ENCODE peak calls at places on chromosomes 1 and 21, in eight cellular contexts. T is WERI-Rb-1, O is MM.1S, E is upper lobe of right lung, F is A549, H is PC-3, R is cardiac muscle cell, N is GM23248. X is an unnamed sample.

GRCh38 chr21:36188081-36188681 is 31.6 kb downstream of the DOP1B start:
- DNase-seq in O (no peak), E (peak), N (no peak), R (no peak), H (peak), T (no peak), F (no peak), X (no peak)

GRCh38 chr1:82269466-82269865 is 468.7 kb downstream of the ADGRL2 start:
- DNase-seq in H (peak), T (no peak), E (no peak), O (no peak), R (peak), F (no peak), N (peak), X (no peak)

GRCh38 chr1:51264470-51264869 is 28.4 kb downstream of the RNF11 start:
- DNase-seq in H (peak), F (no peak), O (no peak), E (no peak), T (no peak), R (peak), N (peak), X (no peak)

GRCh38 chr1:20708057-20708456 is 9.8 kb downstream of the KIF17 start:
- DNase-seq in T (no peak), H (no peak), R (no peak), E (no peak), F (no peak), N (no peak), O (no peak), X (no peak)

GRCh38 chr1:43833013-43833412 is 100.6 kb upstream of the ARTN start:
- DNase-seq in T (no peak), R (no peak), F (no peak), H (no peak), E (no peak), O (no peak), N (no peak), X (no peak)

GRCh38 chr21:15363921-15364320 is 299.1 kb upstream of the NRIP1 start:
- DNase-seq in T (no peak), N (peak), O (no peak), F (no peak), R (peak), H (peak), E (no peak), X (no peak)

GRCh38 chr1:150813028-150813707 is 5.1 kb upstream of the CTSK start:
- DNase-seq in H (peak), F (peak), N (peak), E (peak), R (peak), T (peak), O (peak), X (peak)

GRCh38 chr1:3712573-3713535 is 39.4 kb upstream of the CCDC27 start:
- DNase-seq in E (no peak), F (no peak), O (no peak), N (no peak), H (no peak), T (peak), R (peak), X (no peak)

GRCh38 chr1:193755441-193755840 is 569.0 kb upstream of the B3GALT2 start:
- DNase-seq in O (no peak), H (no peak), E (no peak), T (no peak), N (no peak), F (no peak), R (no peak), X (no peak)

GRCh38 chr1:61842863-61843514 is 100.7 kb downstream of the PATJ start:
- DNase-seq in N (peak), R (peak), F (no peak), O (no peak), E (no peak), H (peak), T (peak), X (no peak)

GRCh38 chr1:54894271-54894670 is 7.3 kb upstream of the DHCR24 start:
- DNase-seq in N (peak), R (no peak), E (no peak), O (no peak), T (no peak), F (no peak), H (peak), X (no peak)

GRCh38 chr1:14296795-14297194 is 301.7 kb upstream of the KAZN start:
- DNase-seq in R (peak), E (no peak), N (peak), T (no peak), H (peak), F (no peak), O (no peak), X (no peak)

GRCh38 chr1:150546294-150546937 is 2.8 kb upstream of the ADAMTSL4 start:
- DNase-seq in E (no peak), F (no peak), T (no peak), N (no peak), R (no peak), H (no peak), O (peak), X (no peak)

GRCh38 chr1:1399870-1400575 is 888 bp upstream of the CCNL2 start:
- DNase-seq in O (peak), R (peak), T (no peak), E (no peak), F (no peak), H (peak), N (peak), X (no peak)

GRCh38 chr21:45443595-45444181 is 38.7 kb downstream of the COL18A1 start:
- DNase-seq in N (no peak), T (peak), R (no peak), F (no peak), O (no peak), H (peak), E (no peak), X (no peak)

GRCh38 chr1:154179951-154180687 is 11.8 kb downstream of the TPM3 start:
- DNase-seq in F (no peak), E (no peak), O (peak), T (no peak), N (no peak), R (no peak), H (no peak), X (no peak)

GRCh38 chr1:38084113-38084512 is 37.5 kb upstream of the POU3F1 start:
- DNase-seq in T (no peak), F (no peak), N (no peak), H (no peak), E (no peak), R (no peak), O (no peak), X (no peak)

GRCh38 chr1:228274452-228275153 is 66.8 kb downstream of the OBSCN start:
- DNase-seq in R (no peak), T (no peak), F (no peak), E (peak), O (no peak), H (no peak), N (no peak), X (no peak)

GRCh38 chr1:175198332-175198731 is 5.8 kb upstream of the KIAA0040 start:
- DNase-seq in N (no peak), T (no peak), E (no peak), H (peak), F (no peak), O (no peak), R (peak), X (no peak)

GRCh38 chr1:246786606-246787238 is 62.5 kb downstream of the SCCPDH start:
- DNase-seq in O (no peak), N (no peak), R (no peak), E (no peak), F (no peak), H (no peak), T (peak), X (no peak)

GRCh38 chr1:246782120-246782900 is 58.1 kb downstream of the SCCPDH start:
- DNase-seq in O (no peak), T (peak), E (no peak), N (peak), H (peak), R (peak), F (no peak), X (no peak)

GRCh38 chr1:246785536-246786111 is 61.4 kb downstream of the SCCPDH start:
- DNase-seq in N (no peak), R (no peak), O (no peak), E (no peak), H (no peak), T (no peak), F (no peak), X (no peak)

GRCh38 chr1:246787781-246788513 is 63.7 kb downstream of the SCCPDH start:
- DNase-seq in O (no peak), T (peak), E (no peak), R (no peak), H (no peak), N (no peak), F (no peak), X (no peak)

GRCh38 chr1:246784621-246785535 is 60.7 kb downstream of the SCCPDH start:
- DNase-seq in F (no peak), H (no peak), T (peak), O (no peak), R (peak), E (no peak), N (peak), X (no peak)
- H3K4me3 ChIP-seq in F (no peak), H (no peak), T (no peak), O (no peak), R (no peak), E (no peak), N (peak), X (no peak)

GRCh38 chr1:203480525-203481084 is 5.0 kb downstream of the PRELP start:
- DNase-seq in H (peak), R (peak), E (peak), N (peak), T (peak), O (peak), F (peak), X (peak)
- H3K27ac ChIP-seq in H (peak), R (no peak), E (peak), N (peak), T (no peak), O (no peak), F (no peak), X (peak)

DNA sequence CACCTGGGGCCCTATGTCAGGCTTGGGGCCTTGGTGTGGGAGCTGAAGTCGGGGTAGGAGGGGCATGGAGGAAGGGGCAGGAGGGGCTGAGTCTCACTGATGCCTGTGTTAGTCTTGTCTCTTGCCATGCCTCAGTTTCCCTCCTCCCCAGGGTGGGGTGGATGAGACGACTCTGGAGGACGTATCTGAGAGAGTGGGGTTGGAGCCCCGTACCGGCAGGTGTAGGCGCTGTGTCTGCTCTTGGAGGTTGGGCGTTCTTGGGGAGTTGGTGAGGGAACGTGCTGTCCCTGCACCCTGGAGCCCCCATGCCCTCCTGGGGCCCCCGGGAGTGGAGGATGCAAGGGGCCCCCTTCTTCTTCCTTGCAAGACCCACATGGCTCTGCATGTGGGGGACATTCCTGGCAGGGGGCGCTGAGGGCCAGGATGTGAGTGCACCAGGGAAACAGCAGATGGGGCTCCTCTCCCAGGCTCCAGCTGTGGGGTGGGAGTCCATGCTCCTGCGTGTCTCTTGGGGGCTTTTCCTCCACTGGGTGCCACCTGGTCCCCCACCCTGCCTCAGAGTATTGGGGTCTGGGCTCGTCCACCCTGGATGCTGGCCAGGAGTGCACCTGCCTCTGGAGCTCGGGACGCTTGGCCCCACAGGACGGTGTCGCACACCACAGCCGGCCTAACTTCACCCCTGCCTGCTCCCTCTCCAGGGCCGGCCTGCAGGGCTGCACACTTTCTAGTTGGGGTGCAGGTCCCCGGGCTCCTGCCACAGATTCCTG is 1.4 kb upstream of the TNFRSF14 start:
- DNase-seq in H (peak), E (no peak), N (no peak), F (no peak), T (peak), R (peak), O (no peak), X (no peak)
- H3K4me3 ChIP-seq in H (no peak), E (peak), N (no peak), F (no peak), T (no peak), R (no peak), O (no peak), X (no peak)

GRCh38 chr21:37784591-37785318 is 131.5 kb downstream of the KCNJ6 start:
- DNase-seq in F (no peak), T (no peak), O (no peak), N (peak), E (no peak), H (no peak), R (no peak), X (no peak)
- H3K27ac ChIP-seq in F (no peak), T (no peak), O (no peak), N (peak), E (no peak), H (no peak), R (no peak), X (no peak)

GRCh38 chr1:167492509-167492910 is 25.8 kb downstream of the CD247 start:
- DNase-seq in R (no peak), E (no peak), F (no peak), T (no peak), N (no peak), O (no peak), H (no peak), X (no peak)
- H3K4me3 ChIP-seq in R (no peak), E (peak), F (no peak), T (no peak), N (no peak), O (peak), H (no peak), X (no peak)

GRCh38 chr1:10646347-10646861 is 150.0 kb downstream of the CASZ1 start:
- DNase-seq in T (no peak), H (peak), F (peak), E (no peak), O (no peak), R (peak), N (peak), X (no peak)

GRCh38 chr1:10641976-10642375 is 154.5 kb downstream of the CASZ1 start:
- DNase-seq in T (no peak), O (no peak), E (no peak), N (no peak), R (no peak), F (no peak), H (no peak), X (no peak)

GRCh38 chr1:10642403-10643080 is 153.9 kb downstream of the CASZ1 start:
- DNase-seq in O (no peak), E (no peak), H (no peak), T (no peak), F (no peak), N (no peak), R (no peak), X (no peak)

GRCh38 chr1:10643607-10644306 is 152.7 kb downstream of the CASZ1 start:
- DNase-seq in F (no peak), N (no peak), R (no peak), O (no peak), T (no peak), H (no peak), E (no peak), X (no peak)

DNA sequence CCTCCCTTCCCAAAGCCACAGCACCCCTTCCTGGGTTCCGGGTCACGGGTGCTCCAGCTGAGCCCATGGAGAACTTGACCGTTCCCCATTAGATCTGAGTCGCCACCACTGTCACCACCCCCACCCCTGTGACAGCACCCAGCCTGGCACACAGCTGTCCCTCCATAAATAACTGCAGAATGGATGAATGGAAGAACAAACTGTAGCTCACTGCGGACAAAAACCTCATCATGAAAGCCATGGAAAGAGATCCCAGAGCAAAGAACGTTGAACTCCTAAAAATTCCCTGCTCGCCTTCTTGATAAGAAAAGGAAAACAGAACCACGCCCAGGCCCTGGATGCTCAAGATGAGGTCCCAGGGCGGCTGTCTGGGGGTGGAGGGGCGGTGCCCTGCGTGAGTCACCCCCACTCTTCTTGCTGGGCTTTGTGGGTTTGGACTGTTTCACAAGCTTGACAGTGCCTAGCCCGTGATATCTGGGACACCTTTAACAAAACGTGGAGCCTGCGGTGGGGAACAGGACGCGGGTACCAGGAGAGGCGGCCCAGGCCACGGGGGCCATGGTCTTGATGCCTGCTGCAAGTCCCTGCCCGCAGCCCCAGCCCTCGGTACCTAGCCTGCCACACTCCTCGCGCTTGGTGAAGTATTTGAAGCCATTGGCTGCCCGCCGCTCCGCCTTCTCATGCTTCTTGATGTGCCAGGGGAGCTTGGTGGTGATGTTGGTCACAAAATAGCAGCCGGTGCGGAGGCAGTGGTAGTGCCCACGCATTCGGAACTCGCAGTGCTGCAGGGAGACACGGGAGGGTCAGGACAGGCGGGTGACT is 151.9 kb downstream of the CASZ1 start:
- DNase-seq in N (peak), R (peak), T (no peak), O (no peak), H (no peak), F (no peak), E (no peak), X (no peak)
- H3K27ac ChIP-seq in N (no peak), R (no peak), T (no peak), O (no peak), H (no peak), F (no peak), E (no peak), X (no peak)

DNA sequence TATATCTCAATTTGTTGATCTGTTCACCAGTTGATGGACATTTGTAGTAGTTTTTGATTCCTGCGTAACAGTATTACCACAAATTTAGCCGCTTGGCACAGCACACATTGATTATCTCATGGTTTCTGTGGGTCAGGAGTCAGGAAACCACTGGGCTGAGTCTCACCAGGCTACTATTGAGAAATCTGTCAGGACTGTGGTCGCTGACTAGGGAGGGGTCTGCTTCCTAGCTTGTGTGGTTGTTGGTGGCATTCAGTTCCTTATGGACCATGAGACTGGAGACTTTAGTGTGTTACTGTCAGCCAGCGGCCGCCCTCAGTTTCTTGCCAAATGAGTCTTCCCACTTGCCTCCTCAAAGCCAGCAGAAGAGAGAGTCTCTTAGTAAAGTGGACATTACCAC is 9.8 kb downstream of the PEX14 start:
- DNase-seq in O (no peak), T (no peak), R (peak), F (no peak), N (no peak), H (no peak), E (peak), X (no peak)
- H3K4me3 ChIP-seq in O (no peak), T (no peak), R (no peak), F (no peak), N (no peak), H (no peak), E (no peak), X (no peak)

GRCh38 chr1:27889506-27889905 is 17.2 kb downstream of the THEMIS2 start:
- DNase-seq in R (no peak), N (no peak), F (no peak), E (no peak), T (no peak), H (no peak), O (no peak), X (no peak)

GRCh38 chr1:27886353-27886679 is 14.0 kb downstream of the THEMIS2 start:
- DNase-seq in N (no peak), T (no peak), O (no peak), R (no peak), F (no peak), E (no peak), H (no peak), X (no peak)

GRCh38 chr1:27886744-27887143 is 14.4 kb downstream of the THEMIS2 start:
- DNase-seq in T (no peak), F (no peak), E (no peak), R (no peak), H (no peak), N (no peak), O (no peak), X (no peak)

GRCh38 chr1:27887215-27888035 is 15.1 kb downstream of the THEMIS2 start:
- DNase-seq in R (no peak), F (no peak), H (no peak), N (no peak), E (peak), T (no peak), O (no peak), X (no peak)

DNA sequence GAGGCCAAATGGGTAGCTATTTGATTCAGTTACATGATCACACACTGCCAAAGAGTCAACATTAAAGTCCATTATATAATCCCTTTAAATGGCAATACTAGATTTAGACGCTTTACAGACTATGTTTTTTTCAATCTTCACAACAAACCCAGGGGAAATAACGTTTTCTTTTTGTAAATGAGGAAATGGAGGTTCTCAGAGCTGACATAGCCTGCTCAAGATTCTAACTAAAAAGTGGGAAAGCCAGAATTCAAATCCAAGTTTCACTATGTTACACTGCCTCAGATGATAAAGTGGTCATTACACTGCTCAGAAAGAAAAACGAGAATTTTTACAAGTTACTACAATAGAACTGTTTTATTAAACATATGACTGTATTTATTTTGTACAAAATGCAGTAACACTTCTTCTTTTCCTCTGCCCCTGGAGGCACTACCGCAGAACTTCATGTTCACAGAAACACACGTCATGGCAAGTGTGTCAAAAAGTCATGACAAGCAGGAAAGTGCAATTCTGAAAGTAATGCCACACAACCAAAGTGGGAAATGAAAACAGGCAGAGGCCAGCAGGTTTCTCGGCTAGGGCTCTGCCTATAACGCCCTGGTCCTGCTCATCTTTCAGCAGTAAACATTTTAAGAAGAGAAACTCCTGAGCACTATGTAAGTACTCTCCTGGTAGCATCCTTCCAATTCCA is 19.0 kb downstream of the THEMIS2 start:
- DNase-seq in F (no peak), N (no peak), T (no peak), R (no peak), H (no peak), O (peak), E (peak), X (no peak)
- H3K27ac ChIP-seq in F (no peak), N (no peak), T (no peak), R (no peak), H (no peak), O (peak), E (peak), X (no peak)

GRCh38 chr21:26965091-26965566 is 1.8 kb downstream of the ADAMTS5 start:
- DNase-seq in N (peak), R (no peak), F (no peak), O (no peak), E (no peak), T (no peak), H (no peak), X (peak)
- H3K4me3 ChIP-seq in N (peak), R (no peak), F (no peak), O (no peak), E (peak), T (no peak), H (no peak), X (no peak)